ENCODE peak calls at places on chromosome 2, in four cellular contexts. One of them, this sample, is unnamed.

GRCh38 chr2:20382965-20383800 is 32.5 kb upstream of the PUM2 start:
- DNase-seq in uterus: no peak
- DNase-seq in breast epithelium: no peak
- DNase-seq in K562: no peak
- DNase-seq in this sample: no peak

GRCh38 chr2:9681427-9681817 is 50.6 kb upstream of the YWHAQ start:
- DNase-seq in uterus: no peak
- DNase-seq in breast epithelium: no peak
- DNase-seq in K562: no peak
- DNase-seq in this sample: no peak

GRCh38 chr2:164992818-164993217 is 37.5 kb upstream of the SLC38A11 start:
- DNase-seq in uterus: peak
- DNase-seq in breast epithelium: no peak
- DNase-seq in K562: no peak
- DNase-seq in this sample: peak

GRCh38 chr2:214076527-214076926 is 334.3 kb upstream of the VWC2L start:
- DNase-seq in uterus: no peak
- DNase-seq in breast epithelium: no peak
- DNase-seq in K562: no peak
- DNase-seq in this sample: no peak

GRCh38 chr2:73176881-73177644 is 25.3 kb upstream of the NOTO start:
- DNase-seq in uterus: peak
- DNase-seq in breast epithelium: peak
- DNase-seq in K562: peak
- DNase-seq in this sample: peak

GRCh38 chr2:160731415-160731814 is 237.8 kb upstream of the RBMS1 start:
- DNase-seq in uterus: no peak
- DNase-seq in breast epithelium: no peak
- DNase-seq in K562: no peak
- DNase-seq in this sample: no peak

GRCh38 chr2:156817430-156817829 is 381.3 kb downstream of the GPD2 start:
- DNase-seq in uterus: no peak
- DNase-seq in breast epithelium: no peak
- DNase-seq in K562: no peak
- DNase-seq in this sample: no peak

GRCh38 chr2:29293830-29294438 is 178.7 kb downstream of the CLIP4 start:
- DNase-seq in uterus: no peak
- DNase-seq in breast epithelium: no peak
- DNase-seq in K562: peak
- DNase-seq in this sample: peak

GRCh38 chr2:86140969-86141392 is 34.9 kb downstream of the PTCD3 start:
- DNase-seq in uterus: no peak
- DNase-seq in breast epithelium: no peak
- DNase-seq in K562: no peak
- DNase-seq in this sample: no peak

GRCh38 chr2:86142737-86143257 is 36.8 kb downstream of the PTCD3 start:
- DNase-seq in uterus: no peak
- DNase-seq in breast epithelium: no peak
- DNase-seq in K562: no peak
- DNase-seq in this sample: no peak

GRCh38 chr2:86143926-86144685 is 38.1 kb downstream of the PTCD3 start:
- DNase-seq in uterus: no peak
- DNase-seq in breast epithelium: no peak
- DNase-seq in K562: no peak
- DNase-seq in this sample: no peak

GRCh38 chr2:86139981-86140380 is 33.9 kb downstream of the PTCD3 start:
- DNase-seq in uterus: no peak
- DNase-seq in breast epithelium: no peak
- DNase-seq in K562: no peak
- DNase-seq in this sample: no peak

DNA sequence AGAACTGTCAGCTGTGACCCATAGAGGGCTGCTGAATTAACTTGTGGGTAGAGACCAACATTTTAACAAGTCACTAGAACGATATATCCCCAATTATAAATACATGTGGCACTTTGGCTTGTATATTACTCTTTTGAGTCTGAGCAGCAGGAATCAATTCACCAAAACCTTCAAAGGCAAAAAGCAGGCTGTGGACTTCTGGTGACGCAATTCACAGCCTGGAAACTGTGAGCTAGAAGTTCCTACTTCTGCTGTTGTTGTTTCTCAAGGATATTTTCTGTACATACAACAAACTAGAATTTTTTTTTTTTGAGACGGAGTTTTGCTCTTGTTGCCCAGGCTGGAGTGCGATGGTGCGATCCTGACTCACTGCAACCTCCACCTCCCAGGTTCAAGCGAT is 37.3 kb downstream of the PTCD3 start:
- DNase-seq in uterus: no peak
- DNase-seq in breast epithelium: no peak
- DNase-seq in K562: no peak
- DNase-seq in this sample: no peak
- TF ChIP-seq POLR2A in uterus: no peak
- TF ChIP-seq POLR2A in breast epithelium: no peak
- TF ChIP-seq POLR2A in K562: no peak
- TF ChIP-seq POLR2A in this sample: no peak

GRCh38 chr2:100817388-100817985 is 2.5 kb upstream of the NPAS2 start:
- DNase-seq in uterus: no peak
- DNase-seq in breast epithelium: no peak
- DNase-seq in K562: no peak
- DNase-seq in this sample: no peak

GRCh38 chr2:100820346-100821254 is 661 bp downstream of the NPAS2 start:
- DNase-seq in uterus: no peak
- DNase-seq in breast epithelium: no peak
- DNase-seq in K562: no peak
- DNase-seq in this sample: no peak

GRCh38 chr2:100819365-100820345 is at the start of gene NPAS2:
- DNase-seq in uterus: peak
- DNase-seq in breast epithelium: no peak
- DNase-seq in K562: peak
- DNase-seq in this sample: peak

GRCh38 chr2:100818003-100818605 is 1.8 kb upstream of the NPAS2 start:
- DNase-seq in uterus: peak
- DNase-seq in breast epithelium: no peak
- DNase-seq in K562: no peak
- DNase-seq in this sample: no peak

DNA sequence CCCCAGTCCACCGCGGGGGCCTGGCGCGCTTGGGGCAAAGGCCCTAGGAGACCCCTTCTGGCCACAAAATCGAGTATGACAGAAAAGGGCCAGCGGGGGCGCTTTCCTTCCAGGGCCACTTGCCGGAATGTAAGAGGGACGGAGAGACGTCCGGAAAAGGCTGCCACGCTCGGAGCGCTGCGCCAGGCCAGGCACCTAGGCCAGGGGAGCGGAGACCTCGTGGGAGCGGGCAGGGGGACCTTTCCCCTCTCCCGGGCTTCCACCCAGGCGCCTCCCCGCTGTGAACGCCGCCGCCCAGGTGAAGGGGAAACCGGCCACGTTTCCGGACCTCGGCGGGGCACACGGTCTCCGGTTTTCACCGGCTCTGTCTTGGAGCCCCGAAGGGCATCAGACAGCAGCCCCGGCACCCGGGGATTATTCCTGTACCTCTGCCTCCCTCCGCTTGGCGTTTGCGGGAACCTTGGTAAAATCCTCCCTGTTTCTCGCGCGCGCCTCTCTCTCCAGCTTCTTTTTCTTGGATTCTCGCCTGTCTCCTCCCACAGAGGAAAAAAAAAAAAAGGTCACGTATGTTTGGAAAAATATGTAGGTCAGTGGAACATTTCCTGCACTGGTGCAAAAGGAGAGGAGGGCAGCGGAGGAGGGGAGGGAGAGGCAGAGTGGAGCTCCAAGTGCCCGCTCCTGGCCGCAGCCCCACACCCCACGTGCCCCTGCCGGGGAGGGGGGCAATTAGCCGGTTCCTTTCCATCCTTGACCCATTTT is 1.2 kb upstream of the NPAS2 start:
- DNase-seq in uterus: peak
- DNase-seq in breast epithelium: peak
- DNase-seq in K562: no peak
- DNase-seq in this sample: peak
- TF ChIP-seq POLR2A in uterus: peak
- TF ChIP-seq POLR2A in breast epithelium: peak
- TF ChIP-seq POLR2A in K562: no peak
- TF ChIP-seq POLR2A in this sample: no peak

GRCh38 chr2:231706731-231707624 is 1.3 kb upstream of the PTMA start:
- DNase-seq in uterus: peak
- DNase-seq in breast epithelium: peak
- DNase-seq in K562: peak
- DNase-seq in this sample: peak

GRCh38 chr2:231708773-231709635 is 679 bp downstream of the PTMA start:
- DNase-seq in uterus: peak
- DNase-seq in breast epithelium: no peak
- DNase-seq in K562: peak
- DNase-seq in this sample: no peak

GRCh38 chr2:231708050-231708772 is at the start of gene PTMA:
- DNase-seq in uterus: peak
- DNase-seq in breast epithelium: peak
- DNase-seq in K562: peak
- DNase-seq in this sample: peak

GRCh38 chr2:231709636-231709980 is 1.3 kb downstream of the PTMA start:
- DNase-seq in uterus: peak
- DNase-seq in breast epithelium: no peak
- DNase-seq in K562: no peak
- DNase-seq in this sample: no peak

DNA sequence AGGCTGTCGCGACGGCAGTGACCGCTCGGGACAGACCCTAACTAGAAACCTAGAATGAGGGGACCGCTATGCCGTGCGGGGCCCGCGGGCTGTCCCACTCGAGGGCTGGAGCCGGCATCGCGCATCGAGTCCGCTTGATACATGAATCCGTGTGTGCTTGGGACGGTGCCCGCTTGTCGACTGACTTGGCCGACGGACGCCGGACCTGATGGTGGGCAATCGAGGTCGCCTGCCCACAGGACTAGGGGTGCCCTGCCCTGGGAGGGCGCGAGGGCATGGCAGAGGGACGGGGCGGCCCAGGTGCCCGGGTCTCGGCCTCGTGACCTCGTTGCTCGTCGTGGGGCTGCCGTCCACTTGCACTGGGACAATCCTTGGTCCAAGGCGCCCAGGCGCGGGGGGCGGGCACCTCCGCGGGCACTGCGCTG is 688 bp upstream of the PTMA start:
- DNase-seq in uterus: peak
- DNase-seq in breast epithelium: peak
- DNase-seq in K562: no peak
- DNase-seq in this sample: no peak
- TF ChIP-seq POLR2A in uterus: peak
- TF ChIP-seq POLR2A in breast epithelium: peak
- TF ChIP-seq POLR2A in K562: no peak
- TF ChIP-seq POLR2A in this sample: peak

GRCh38 chr2:119760876-119761275 is 1.2 kb downstream of the PTPN4 start:
- DNase-seq in uterus: no peak
- DNase-seq in breast epithelium: no peak
- DNase-seq in K562: peak
- DNase-seq in this sample: no peak

GRCh38 chr2:119756837-119757236 is 2.9 kb upstream of the PTPN4 start:
- DNase-seq in uterus: peak
- DNase-seq in breast epithelium: no peak
- DNase-seq in K562: no peak
- DNase-seq in this sample: peak

GRCh38 chr2:119760237-119760807 is 600 bp downstream of the PTPN4 start:
- DNase-seq in uterus: peak
- DNase-seq in breast epithelium: peak
- DNase-seq in K562: no peak
- DNase-seq in this sample: no peak

GRCh38 chr2:119758881-119759450 is 756 bp upstream of the PTPN4 start:
- DNase-seq in uterus: no peak
- DNase-seq in breast epithelium: no peak
- DNase-seq in K562: no peak
- DNase-seq in this sample: no peak

DNA sequence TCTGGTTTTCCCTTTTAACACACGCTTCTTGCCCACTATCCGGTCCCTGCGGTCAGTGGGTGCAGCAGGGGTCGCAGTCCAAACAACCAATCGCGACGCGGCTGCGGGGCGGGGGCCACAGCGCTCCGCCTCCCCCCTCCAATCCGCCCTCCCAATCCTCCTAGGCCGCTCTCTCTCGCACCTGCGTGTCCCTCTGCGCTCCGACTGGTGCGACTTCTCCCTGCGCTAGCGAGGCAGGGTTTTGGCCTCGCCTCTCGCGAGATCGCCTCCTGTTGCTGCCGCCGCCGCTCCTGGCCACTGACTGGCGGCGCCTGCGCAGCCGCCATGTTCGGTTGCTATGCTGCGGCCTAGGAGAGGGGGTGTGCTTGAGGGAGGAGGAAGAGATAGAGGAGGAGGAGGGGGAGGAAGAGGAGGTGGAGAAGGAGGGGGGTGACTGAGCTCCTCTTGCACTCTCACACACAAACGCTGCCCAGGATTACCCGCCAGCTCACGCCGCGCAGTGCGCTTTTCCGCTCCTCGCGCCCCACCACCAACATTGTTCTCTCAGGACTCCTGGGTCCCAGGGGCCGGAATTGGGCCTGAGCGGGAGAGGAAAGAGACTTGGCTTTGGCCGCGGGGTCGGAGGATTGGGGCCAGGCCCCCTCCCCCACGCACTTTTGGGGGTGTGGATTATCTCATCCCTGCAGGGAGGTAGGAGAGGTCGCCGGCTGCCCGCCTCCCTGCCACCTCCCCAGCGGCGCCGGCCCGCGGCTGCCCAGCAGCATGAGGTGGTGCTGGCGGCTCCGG is at the start of gene PTPN4:
- DNase-seq in uterus: peak
- DNase-seq in breast epithelium: peak
- DNase-seq in K562: peak
- DNase-seq in this sample: peak
- TF ChIP-seq POLR2A in uterus: peak
- TF ChIP-seq POLR2A in breast epithelium: peak
- TF ChIP-seq POLR2A in K562: peak
- TF ChIP-seq POLR2A in this sample: peak

DNA sequence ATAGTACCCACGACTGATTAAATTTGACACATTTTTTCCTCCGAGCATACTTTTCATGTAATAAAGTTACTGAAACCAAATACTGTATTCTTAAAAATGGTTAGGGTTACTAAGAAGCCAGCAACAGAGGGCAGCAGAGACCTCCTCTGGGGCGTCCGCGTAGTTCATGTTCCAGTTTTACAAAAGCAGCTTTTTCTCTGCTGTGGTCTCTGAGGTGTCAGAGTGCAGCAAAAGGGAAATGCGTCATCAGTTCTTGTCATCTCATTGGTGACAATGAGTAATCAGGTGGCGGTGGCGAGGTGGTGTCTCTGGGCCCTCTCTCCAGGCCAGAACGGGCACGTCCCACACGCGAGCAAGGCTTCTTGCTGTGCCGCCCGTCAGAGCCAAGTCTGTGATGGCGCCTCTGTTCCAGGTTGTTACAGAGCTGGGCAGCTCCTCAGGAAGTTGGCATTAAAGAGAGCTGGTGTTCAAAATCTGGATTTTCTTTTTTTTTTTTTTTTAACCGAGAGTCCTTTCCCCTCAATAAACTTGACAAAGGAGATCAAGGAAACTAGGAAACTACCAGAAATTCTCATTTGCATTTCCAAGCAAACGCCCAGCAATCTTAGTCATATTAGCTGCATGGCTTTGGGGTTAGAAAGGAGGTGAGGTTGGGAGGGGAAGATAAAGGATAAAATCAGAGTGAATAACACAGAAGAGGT is 98.6 kb upstream of the BZW1 start:
- DNase-seq in uterus: peak
- DNase-seq in breast epithelium: peak
- DNase-seq in K562: peak
- DNase-seq in this sample: peak
- TF ChIP-seq POLR2A in uterus: peak
- TF ChIP-seq POLR2A in breast epithelium: no peak
- TF ChIP-seq POLR2A in K562: peak
- TF ChIP-seq POLR2A in this sample: peak

This sample was measured in H54.